ENCODE peak calls at places on chromosome 9, in nine cellular contexts. Y is heart right ventricle, P is astrocyte, D is SK-N-SH, J is psoas muscle, B is PC-9, H is heart left ventricle, N is lower lobe of right lung, I is A549. R is an unnamed sample. For H3K9me3, the result is how much of the 10 kb centered on the place peaks cover.

GRCh38 chr9:73149371-73150067 is 2.1 kb upstream of the ANXA1 start:
- DNase-seq in Y (no peak), P (peak), D (no peak), J (no peak), B (no peak), H (no peak), N (no peak), I (peak), R (no peak)

GRCh38 chr9:33426843-33427293 is 20.5 kb downstream of the AQP3 start:
- DNase-seq in Y (no peak), P (no peak), D (no peak), J (no peak), B (no peak), H (no peak), N (no peak), I (no peak), R (no peak)

GRCh38 chr9:21708225-21708624 is 94.2 kb upstream of the MTAP start:
- DNase-seq in Y (no peak), P (peak), D (no peak), J (no peak), B (no peak), H (no peak), N (no peak), I (no peak), R (no peak)

GRCh38 chr9:117772960-117773359 is 68.8 kb downstream of the TLR4 start:
- DNase-seq in Y (no peak), P (peak), D (no peak), J (no peak), B (no peak), H (no peak), N (no peak), I (no peak), R (no peak)

GRCh38 chr9:126902160-126902559 is 12.4 kb upstream of the RALGPS1 start:
- DNase-seq in Y (no peak), P (no peak), D (no peak), J (no peak), B (no peak), H (no peak), N (no peak), I (no peak), R (no peak)

GRCh38 chr9:70427161-70427945 is 12.9 kb upstream of the KLF9 start:
- DNase-seq in Y (no peak), P (no peak), D (no peak), J (no peak), B (no peak), H (no peak), N (no peak), I (no peak), R (no peak)

GRCh38 chr9:20505574-20505973 is 116.7 kb downstream of the MLLT3 start:
- DNase-seq in Y (no peak), P (no peak), D (no peak), J (no peak), B (no peak), H (no peak), N (no peak), I (no peak), R (no peak)

GRCh38 chr9:82334286-82334685 is 345.7 kb downstream of the SPATA31D1 start:
- DNase-seq in Y (no peak), P (peak), D (no peak), J (no peak), B (no peak), H (no peak), N (no peak), I (no peak), R (no peak)

GRCh38 chr9:85431396-85432102 is 310.2 kb downstream of the AGTPBP1 start:
- DNase-seq in Y (no peak), P (peak), D (no peak), J (no peak), B (no peak), H (no peak), N (no peak), I (no peak), R (no peak)

GRCh38 chr9:88739373-88739772 is 204.4 kb downstream of the NXNL2 start:
- DNase-seq in Y (no peak), P (no peak), D (peak), J (no peak), B (no peak), H (no peak), N (no peak), I (no peak), R (no peak)

GRCh38 chr9:131423171-131423581 is 29.3 kb downstream of the PRRC2B start:
- DNase-seq in Y (peak), P (peak), D (peak), J (peak), B (peak), H (peak), N (peak), I (peak), R (peak)

GRCh38 chr9:130847306-130848217 is 12.5 kb downstream of the ABL1 start:
- DNase-seq in Y (peak), P (peak), D (peak), J (peak), B (peak), H (peak), N (no peak), I (peak), R (no peak)

GRCh38 chr9:34984049-34984448 is 5.5 kb upstream of the DNAJB5 start:
- DNase-seq in Y (no peak), P (no peak), D (no peak), J (no peak), B (no peak), H (no peak), N (no peak), I (no peak), R (no peak)

GRCh38 chr9:34974664-34975063 is 14.9 kb upstream of the DNAJB5 start:
- DNase-seq in Y (no peak), P (no peak), D (no peak), J (no peak), B (no peak), H (no peak), N (no peak), I (no peak), R (no peak)

GRCh38 chr9:136507992-136508375 is 25.1 kb upstream of the SEC16A start:
- DNase-seq in Y (no peak), P (no peak), D (no peak), J (no peak), B (no peak), H (no peak), N (no peak), I (no peak), R (no peak)

GRCh38 chr9:125574136-125574877 is 132.7 kb downstream of the MAPKAP1 start:
- DNase-seq in Y (no peak), P (no peak), D (no peak), J (no peak), B (no peak), H (no peak), N (no peak), I (no peak), R (no peak)
- H3K9me3 ChIP-seq in Y (under half), P (under half), D (under half), J (under half), B (under half), H (under half), N (under half), I (under half), R (under half)

GRCh38 chr9:6184749-6185645 is 30.6 kb upstream of the IL33 start:
- DNase-seq in Y (no peak), P (peak), D (no peak), J (no peak), B (no peak), H (peak), N (no peak), I (no peak), R (no peak)
- H3K4me3 ChIP-seq in Y (no peak), P (no peak), D (no peak), J (no peak), B (no peak), H (no peak), N (no peak), I (no peak), R (no peak)

GRCh38 chr9:98118640-98119601 is at the start of gene TRIM14:
- DNase-seq in Y (peak), P (peak), D (peak), J (peak), B (peak), H (peak), N (peak), I (peak), R (peak)
- TF ChIP-seq CTCF in Y (peak), P (no peak), D (peak), J (no peak), B (peak), H (no peak), N (peak), I (peak), R (no peak)

GRCh38 chr9:75811692-75812091 is 78.8 kb upstream of the PCSK5 start:
- DNase-seq in Y (no peak), P (no peak), D (no peak), J (no peak), B (no peak), H (no peak), N (no peak), I (no peak), R (no peak)
- H3K9me3 ChIP-seq in Y (under half), P (under half), D (under half), J (under half), B (under half), H (half or more), N (under half), I (under half), R (half or more)

DNA sequence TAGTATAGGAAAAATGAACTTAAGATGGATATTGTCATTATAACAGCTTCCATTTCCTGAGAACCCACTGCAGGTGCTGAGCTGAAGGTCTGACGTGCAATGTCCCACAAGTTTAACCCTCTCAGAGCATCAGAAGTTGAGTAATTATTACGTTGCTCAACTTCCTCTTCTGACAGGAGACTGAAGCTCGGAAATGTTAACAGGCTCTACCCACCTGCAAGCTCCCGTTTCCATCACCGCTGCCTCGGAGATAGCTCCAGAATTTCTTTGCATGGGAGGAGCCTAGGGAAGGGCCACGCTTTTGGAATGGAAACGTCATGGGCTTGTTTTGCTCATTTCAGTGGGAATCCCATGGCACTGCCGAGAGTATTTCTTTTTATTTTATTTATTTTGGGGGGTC is 1.0 kb upstream of the NTMT1 start:
- DNase-seq in Y (no peak), P (no peak), D (no peak), J (no peak), B (no peak), H (no peak), N (no peak), I (no peak), R (no peak)
- H3K4me3 ChIP-seq in Y (no peak), P (no peak), D (no peak), J (peak), B (no peak), H (peak), N (no peak), I (no peak), R (peak)

DNA sequence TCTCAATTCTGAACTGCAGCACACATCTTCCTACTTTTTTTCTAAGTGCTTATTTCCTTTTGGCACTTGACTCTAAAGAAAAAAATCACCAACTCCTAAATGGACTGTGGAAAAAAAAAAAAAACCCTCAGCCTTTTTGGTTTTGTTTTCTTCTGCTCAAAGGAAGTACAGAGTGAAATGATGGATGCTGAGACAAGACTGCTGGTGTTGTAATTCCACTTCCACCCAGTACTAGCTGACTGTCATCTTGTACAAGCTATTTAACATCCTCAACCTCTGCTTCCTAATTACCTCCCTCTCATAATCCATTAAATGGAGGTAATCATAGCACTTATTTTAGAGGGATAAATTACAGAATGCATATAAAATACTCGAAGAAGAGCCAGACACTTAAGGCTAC is 171.6 kb upstream of the GNA14 start:
- DNase-seq in Y (no peak), P (peak), D (no peak), J (no peak), B (no peak), H (no peak), N (no peak), I (peak), R (no peak)
- TF ChIP-seq CTCF in Y (no peak), P (no peak), D (no peak), J (no peak), B (no peak), H (no peak), N (no peak), I (no peak), R (no peak)

GRCh38 chr9:138099803-138100598 is 222.4 kb downstream of the CACNA1B start:
- DNase-seq in Y (peak), P (no peak), D (peak), J (no peak), B (no peak), H (peak), N (peak), I (no peak), R (peak)
- H3K9me3 ChIP-seq in Y (under half), P (under half), D (under half), J (under half), B (under half), H (under half), N (under half), I (under half), R (under half)

DNA sequence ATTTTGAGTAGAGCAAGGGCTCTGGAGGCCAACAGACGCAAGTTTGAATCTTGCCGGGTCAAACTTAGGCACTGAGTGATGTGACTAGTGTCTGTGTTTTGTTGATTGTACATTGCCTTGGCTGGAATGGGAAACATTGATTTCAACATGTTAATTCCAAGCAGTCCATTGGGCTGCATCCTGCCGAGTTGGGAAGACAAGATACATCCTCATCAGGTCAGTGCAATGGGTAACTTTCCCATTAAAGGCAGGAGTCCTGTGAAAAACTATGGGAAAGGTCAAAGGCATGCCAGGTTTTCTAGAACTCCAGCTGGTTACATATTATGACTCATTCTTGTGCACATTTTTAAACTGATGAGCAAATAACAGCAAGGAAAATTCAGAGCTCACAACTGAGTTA is 126.5 kb upstream of the ABCA1 start:
- DNase-seq in Y (no peak), P (peak), D (no peak), J (no peak), B (no peak), H (no peak), N (no peak), I (peak), R (no peak)
- H3K4me3 ChIP-seq in Y (no peak), P (no peak), D (no peak), J (no peak), B (no peak), H (no peak), N (no peak), I (no peak), R (no peak)

GRCh38 chr9:133715866-133716563 is 22.1 kb downstream of the SARDH start:
- DNase-seq in Y (no peak), P (peak), D (peak), J (peak), B (peak), H (no peak), N (no peak), I (no peak), R (peak)
- TF ChIP-seq CTCF in Y (peak), P (peak), D (peak), J (peak), B (peak), H (peak), N (peak), I (peak), R (peak)

GRCh38 chr9:40928803-40929487 is 199.5 kb downstream of the FOXD4L6 start:
- DNase-seq in Y (no peak), P (no peak), D (no peak), J (no peak), B (no peak), H (no peak), N (no peak), I (no peak), R (no peak)

GRCh38 chr9:40927260-40927631 is 201.2 kb downstream of the FOXD4L6 start:
- DNase-seq in Y (no peak), P (no peak), D (no peak), J (no peak), B (no peak), H (no peak), N (no peak), I (no peak), R (no peak)

GRCh38 chr9:40925149-40925548 is 203.3 kb downstream of the FOXD4L6 start:
- DNase-seq in Y (no peak), P (no peak), D (no peak), J (no peak), B (no peak), H (no peak), N (no peak), I (no peak), R (no peak)

GRCh38 chr9:40926404-40927259 is 201.8 kb downstream of the FOXD4L6 start:
- DNase-seq in Y (no peak), P (no peak), D (no peak), J (no peak), B (no peak), H (no peak), N (no peak), I (no peak), R (no peak)

GRCh38 chr9:40927851-40928802 is 200.4 kb downstream of the FOXD4L6 start:
- DNase-seq in Y (no peak), P (no peak), D (no peak), J (no peak), B (no peak), H (no peak), N (no peak), I (no peak), R (no peak)
- H3K9me3 ChIP-seq in Y (under half), P (under half), D (under half), J (half or more), B (under half), H (half or more), N (half or more), I (half or more), R (under half)